ENCODE peak calls at places on chromosomes 11 and 22, in nine cellular contexts. K is sigmoid colon, A is AG04450, D is foreskin fibroblast, Q is tibial nerve, U is colonic mucosa, L is uterus, W is right atrium auricular region, G is BJ. B is an unnamed sample.

GRCh38 chr11:71212871-71213559 is 39.4 kb downstream of the SHANK2 start:
- DNase-seq in K (peak; percentile 69), A (no peak), D (peak; percentile 31), Q (no peak), U (no peak), L (no peak), W (no peak), G (no peak), B (no peak)

GRCh38 chr11:3107608-3108182 is 50.5 kb upstream of the CARS1 start:
- DNase-seq in K (peak; percentile 62), A (no peak), D (no peak), Q (peak; percentile 9), U (peak; percentile 16), L (peak; percentile 15), W (no peak), G (no peak), B (no peak)

GRCh38 chr22:33247758-33248157 is 189.6 kb upstream of the SYN3 start:
- DNase-seq in K (no peak), A (no peak), D (no peak), Q (no peak), U (no peak), L (no peak), W (no peak), G (no peak), B (no peak)

GRCh38 chr11:87324817-87325489 is 287.2 kb downstream of the TMEM135 start:
- DNase-seq in K (no peak), A (no peak), D (no peak), Q (no peak), U (no peak), L (no peak), W (no peak), G (no peak), B (no peak)

GRCh38 chr11:77003954-77004353 is 30.2 kb upstream of the B3GNT6 start:
- DNase-seq in K (no peak), A (no peak), D (peak; percentile 28), Q (no peak), U (no peak), L (no peak), W (no peak), G (no peak), B (no peak)

GRCh38 chr11:69697861-69698260 is 6.0 kb downstream of the FGF19 start:
- DNase-seq in K (peak; percentile 28), A (no peak), D (no peak), Q (no peak), U (no peak), L (no peak), W (no peak), G (no peak), B (no peak)

GRCh38 chr11:104892723-104893511 is 5.3 kb downstream of the CASP12 start:
- DNase-seq in K (no peak), A (no peak), D (peak; percentile 55), Q (no peak), U (no peak), L (no peak), W (no peak), G (no peak), B (no peak)

GRCh38 chr11:99370557-99371200 is 349.9 kb downstream of the CNTN5 start:
- DNase-seq in K (no peak), A (peak; percentile 23), D (no peak), Q (no peak), U (no peak), L (no peak), W (no peak), G (no peak), B (no peak)

GRCh38 chr11:115168229-115168671 is 336.0 kb downstream of the CADM1 start:
- DNase-seq in K (no peak), A (no peak), D (peak; percentile 21), Q (no peak), U (no peak), L (no peak), W (no peak), G (no peak), B (peak; percentile 49)

GRCh38 chr11:115126092-115126491 is 378.1 kb downstream of the CADM1 start:
- DNase-seq in K (no peak), A (no peak), D (no peak), Q (no peak), U (no peak), L (no peak), W (no peak), G (no peak), B (no peak)

DNA sequence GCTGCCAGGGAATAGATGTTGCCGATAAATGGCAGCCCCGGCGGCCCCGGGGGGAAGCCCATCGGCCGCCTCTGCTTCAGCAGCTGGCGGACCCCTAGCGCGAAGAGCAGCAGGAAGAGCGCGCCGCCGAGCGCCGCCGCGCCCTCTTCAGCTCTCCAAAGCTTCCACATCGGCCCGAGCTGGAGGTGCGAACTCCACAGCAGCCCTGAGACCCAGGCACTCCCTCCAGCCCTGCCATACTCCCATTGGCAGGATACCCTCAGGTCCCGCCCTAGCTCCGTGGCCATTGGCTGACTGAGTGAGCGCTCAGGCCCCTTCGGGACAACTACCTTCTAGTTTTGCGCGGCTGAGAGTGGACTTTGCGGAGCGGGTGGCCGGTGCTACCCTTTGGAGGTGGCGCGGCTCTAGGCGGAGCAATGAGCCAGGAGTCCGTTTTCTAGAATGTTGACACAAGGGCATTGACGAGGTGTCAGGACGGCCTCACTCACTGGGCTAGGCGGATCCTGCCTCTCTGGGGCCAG is at the start of gene CYP2R1:
- DNase-seq in K (peak; percentile 97), A (peak; percentile 89), D (peak; percentile 99), Q (peak; percentile 85), U (peak; percentile 99), L (peak; percentile 92), W (peak; percentile 97), G (peak; percentile 88), B (peak; percentile 96)
- TF ChIP-seq CTCF in K (no peak), A (no peak), D (no peak), Q (no peak), U (no peak), L (no peak), W (no peak), G (no peak), B (no peak)

GRCh38 chr22:50272103-50272782 is 2.1 kb upstream of the MAPK11 start:
- DNase-seq in K (no peak), A (no peak), D (peak; percentile 33), Q (no peak), U (no peak), L (no peak), W (no peak), G (no peak), B (no peak)

GRCh38 chr22:50276143-50276542 is 6.0 kb upstream of the MAPK11 start:
- DNase-seq in K (peak; percentile 87), A (no peak), D (peak; percentile 75), Q (no peak), U (peak; percentile 74), L (no peak), W (no peak), G (no peak), B (no peak)

GRCh38 chr22:50275181-50276055 is 5.2 kb upstream of the MAPK11 start:
- DNase-seq in K (no peak), A (no peak), D (no peak), Q (no peak), U (no peak), L (no peak), W (no peak), G (no peak), B (no peak)

GRCh38 chr22:50271519-50271970 is 1.4 kb upstream of the MAPK11 start:
- DNase-seq in K (no peak), A (no peak), D (peak; percentile 82), Q (no peak), U (peak; percentile 82), L (peak; percentile 54), W (no peak), G (no peak), B (no peak)

DNA sequence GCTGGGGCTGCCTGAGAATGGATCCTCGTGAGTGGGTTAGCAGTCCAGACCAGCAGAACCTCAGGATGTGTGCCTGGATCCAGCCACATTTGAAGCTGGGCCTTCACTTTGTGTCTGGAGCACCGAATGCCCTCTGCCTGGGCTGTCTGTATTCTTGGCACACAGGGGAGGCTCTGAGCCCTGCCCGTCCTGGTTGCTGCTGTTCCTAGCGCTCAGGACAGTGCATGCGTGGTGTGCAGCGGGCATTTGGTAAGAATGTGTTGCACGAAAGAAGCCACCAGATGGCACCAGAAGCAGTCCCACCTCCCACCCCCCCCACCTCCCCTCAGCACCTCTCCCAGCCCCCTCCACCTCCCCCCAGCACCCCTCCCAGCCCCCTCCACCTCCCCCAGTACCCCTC is 4.1 kb upstream of the MAPK11 start:
- DNase-seq in K (no peak), A (no peak), D (peak; percentile 78), Q (no peak), U (no peak), L (peak; percentile 58), W (peak; percentile 68), G (no peak), B (no peak)
- TF ChIP-seq CTCF in K (peak; percentile 31), A (peak; percentile 31), D (peak; percentile 12), Q (peak; percentile 38), U (no peak), L (peak; percentile 29), W (no peak), G (peak; percentile 39), B (peak; percentile 55)

GRCh38 chr22:30553971-30554370 is 7.4 kb upstream of the SEC14L6 start:
- DNase-seq in K (no peak), A (no peak), D (no peak), Q (no peak), U (no peak), L (no peak), W (no peak), G (no peak), B (no peak)
- TF ChIP-seq CTCF in K (no peak), A (no peak), D (no peak), Q (no peak), U (no peak), L (no peak), W (no peak), G (no peak), B (no peak)

GRCh38 chr11:5368502-5369043 is 15.0 kb upstream of the OR51M1 start:
- DNase-seq in K (no peak), A (no peak), D (peak; percentile 9), Q (no peak), U (no peak), L (no peak), W (no peak), G (no peak), B (no peak)

GRCh38 chr11:5366856-5367255 is 15.5 kb downstream of the OR51B6 start:
- DNase-seq in K (no peak), A (no peak), D (peak; percentile 32), Q (no peak), U (no peak), L (no peak), W (no peak), G (no peak), B (no peak)

GRCh38 chr11:5364214-5364613 is 12.9 kb downstream of the OR51B6 start:
- DNase-seq in K (no peak), A (peak; percentile 87), D (peak; percentile 89), Q (no peak), U (no peak), L (no peak), W (no peak), G (peak; percentile 53), B (no peak)

GRCh38 chr11:5367461-5368074 is 16.0 kb upstream of the OR51M1 start:
- DNase-seq in K (no peak), A (peak; percentile 65), D (peak; percentile 88), Q (no peak), U (no peak), L (no peak), W (no peak), G (no peak), B (no peak)

DNA sequence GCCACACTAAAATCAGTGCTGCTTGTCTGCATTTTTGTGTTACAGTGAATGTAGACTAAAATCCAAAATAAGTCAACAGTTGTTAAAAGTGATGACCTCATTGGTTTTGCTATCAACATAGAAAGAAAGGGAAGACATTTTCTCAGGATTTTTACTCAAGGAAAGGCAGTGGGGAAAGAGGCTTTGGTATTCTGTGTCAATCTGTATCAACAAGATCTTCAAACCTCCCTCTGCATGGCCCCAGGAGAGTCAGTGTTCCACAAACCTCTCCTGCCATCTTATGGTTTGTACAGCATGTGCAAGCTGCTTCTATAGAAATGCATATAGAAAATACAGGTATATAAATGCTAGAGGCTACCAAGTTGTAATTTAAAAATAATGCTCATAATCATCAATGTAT is 13.8 kb upstream of the OR51M1 start:
- DNase-seq in K (no peak), A (peak; percentile 75), D (peak; percentile 87), Q (no peak), U (no peak), L (no peak), W (no peak), G (no peak), B (no peak)
- TF ChIP-seq CTCF in K (no peak), A (peak; percentile 84), D (peak; percentile 62), Q (no peak), U (no peak), L (no peak), W (no peak), G (peak; percentile 61), B (peak; percentile 36)